ENCODE peak calls at places on chromosomes 3 and 15, in four cellular contexts. L is SK-N-SH, W is WTC11, I is HepG2. K is an unnamed sample.

GRCh38 chr3:146577662-146578061 is 27.5 kb downstream of the PLSCR5 start:
- DNase-seq in L (peak), W (no peak), I (peak), K (peak)

GRCh38 chr3:14890470-14890869 is 56.9 kb upstream of the NR2C2 start:
- DNase-seq in L (no peak), W (no peak), I (no peak), K (no peak)

GRCh38 chr15:49370782-49371181 is 52.3 kb upstream of the FGF7 start:
- DNase-seq in L (no peak), W (no peak), I (no peak), K (no peak)

GRCh38 chr3:194166682-194167479 is 30.9 kb downstream of the HES1 start:
- DNase-seq in L (peak), W (no peak), I (no peak), K (peak)

GRCh38 chr3:188248036-188248561 is 94.1 kb downstream of the LPP start:
- DNase-seq in L (no peak), W (no peak), I (no peak), K (no peak)

GRCh38 chr3:60588806-60589205 is 662.4 kb downstream of the FHIT start:
- DNase-seq in L (no peak), W (no peak), I (no peak), K (no peak)

GRCh38 chr3:167729591-167729990 is 5.1 kb downstream of the PDCD10 start:
- DNase-seq in L (no peak), W (no peak), I (no peak), K (no peak)

GRCh38 chr15:100704281-100705055 is 102.1 kb downstream of the ASB7 start:
- DNase-seq in L (no peak), W (no peak), I (no peak), K (no peak)

GRCh38 chr15:75167588-75168076 is 34.0 kb upstream of the C15orf39 start:
- DNase-seq in L (no peak), W (no peak), I (no peak), K (peak)

GRCh38 chr3:110254591-110254990 is 817.0 kb upstream of the NECTIN3 start:
- DNase-seq in L (no peak), W (no peak), I (no peak), K (no peak)

GRCh38 chr3:73559730-73560129 is 65.0 kb downstream of the PDZRN3 start:
- DNase-seq in L (no peak), W (no peak), I (no peak), K (no peak)

GRCh38 chr3:37064747-37065146 is 71.4 kb downstream of the MLH1 start:
- DNase-seq in L (no peak), W (no peak), I (no peak), K (no peak)

GRCh38 chr3:105353485-105354161 is 13.1 kb upstream of the ALCAM start:
- DNase-seq in L (no peak), W (peak), I (no peak), K (no peak)

GRCh38 chr15:101167791-101168462 is 83.9 kb downstream of the CHSY1 start:
- DNase-seq in L (no peak), W (no peak), I (peak), K (peak)

GRCh38 chr3:55468251-55468650 is 18.9 kb downstream of the WNT5A start:
- DNase-seq in L (no peak), W (no peak), I (no peak), K (no peak)

GRCh38 chr15:23026218-23026617 is 13.2 kb downstream of the TUBGCP5 start:
- DNase-seq in L (no peak), W (no peak), I (no peak), K (no peak)

GRCh38 chr15:32901192-32901591 is 183.4 kb downstream of the GREM1 start:
- DNase-seq in L (no peak), W (no peak), I (no peak), K (no peak)

GRCh38 chr15:41233367-41233771 is 2.3 kb downstream of the CHP1 start:
- DNase-seq in L (no peak), W (no peak), I (peak), K (peak)

DNA sequence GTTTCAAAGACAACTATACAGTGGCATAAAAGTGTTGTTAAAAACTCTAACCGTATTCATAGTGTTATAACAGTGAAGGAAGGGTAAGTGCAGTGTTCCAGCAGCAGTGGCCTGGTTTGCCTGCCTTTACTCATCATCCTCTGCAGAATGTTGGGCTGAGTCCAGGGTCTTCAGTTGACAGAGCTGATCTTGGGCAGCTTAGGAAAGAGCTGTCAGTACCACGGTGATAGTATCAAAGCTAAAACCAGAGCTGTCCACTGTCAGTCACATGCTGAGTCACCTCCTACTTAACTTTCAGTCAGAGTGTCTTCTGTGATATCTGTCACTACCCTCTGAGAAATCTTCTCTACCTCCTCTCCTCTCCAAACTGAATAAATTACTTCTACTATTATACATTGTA is 241.9 kb downstream of the ZIC1 start:
- DNase-seq in L (no peak), W (no peak), I (no peak), K (no peak)
- TF ChIP-seq FOXJ3 in L (no peak), W (no peak), I (no peak), K (no peak)

DNA sequence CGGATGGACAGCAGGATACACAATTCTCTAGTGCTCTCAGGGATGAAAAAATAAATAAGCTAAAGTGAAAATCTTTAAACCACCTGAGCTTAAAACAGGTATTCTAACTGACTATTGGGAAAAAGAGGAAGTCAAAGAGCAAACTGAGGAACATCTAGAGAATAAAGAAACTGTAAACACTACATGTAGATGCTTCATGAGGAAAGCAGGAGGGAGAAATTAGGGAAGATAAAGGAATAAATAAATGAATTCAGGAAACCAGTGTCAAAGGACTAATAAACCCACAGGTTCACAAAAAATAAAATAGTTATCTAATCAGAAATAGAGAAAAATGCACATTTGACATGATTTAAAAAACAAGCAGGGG is 525 bp upstream of the MCCC1 start:
- DNase-seq in L (no peak), W (no peak), I (no peak), K (no peak)
- TF ChIP-seq FOXJ3 in L (no peak), W (no peak), I (no peak), K (no peak)

GRCh38 chr3:124887177-124887995 is at the start of gene ITGB5:
- DNase-seq in L (peak), W (peak), I (peak), K (peak)
- TF ChIP-seq FOXJ3 in L (no peak), W (no peak), I (no peak), K (no peak)

GRCh38 chr3:43015572-43016512 is 36.7 kb downstream of the GASK1A start:
- DNase-seq in L (no peak), W (no peak), I (no peak), K (no peak)
- TF ChIP-seq FOXJ3 in L (no peak), W (no peak), I (no peak), K (no peak)

GRCh38 chr3:148219995-148220394 is 477.7 kb upstream of the AGTR1 start:
- DNase-seq in L (no peak), W (no peak), I (no peak), K (no peak)
- TF ChIP-seq FOXJ3 in L (no peak), W (no peak), I (no peak), K (no peak)

DNA sequence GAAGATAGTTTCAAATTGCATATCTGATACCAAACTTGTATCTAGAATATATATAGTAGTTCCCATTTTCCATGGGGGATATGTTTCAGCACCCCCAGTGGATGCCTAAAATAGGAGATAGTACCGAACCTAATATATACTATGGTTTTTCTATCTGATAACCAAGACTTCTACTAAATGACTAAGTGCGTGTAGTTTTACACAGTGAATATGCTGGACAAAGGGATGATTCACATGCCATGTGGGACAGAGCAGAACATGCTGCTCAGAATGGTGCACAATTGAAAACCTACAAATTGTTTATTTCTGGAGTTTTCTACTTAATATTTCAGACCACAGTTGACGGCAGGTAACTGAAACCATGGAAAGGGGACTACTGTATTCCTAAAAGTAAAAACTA is 73.4 kb upstream of the TP63 start:
- DNase-seq in L (no peak), W (no peak), I (no peak), K (no peak)
- TF ChIP-seq FOXJ3 in L (no peak), W (no peak), I (no peak), K (no peak)

GRCh38 chr3:124938896-124939295 is 4.3 kb upstream of the MUC13 start:
- DNase-seq in L (no peak), W (no peak), I (no peak), K (no peak)
- TF ChIP-seq FOXJ3 in L (no peak), W (no peak), I (no peak), K (no peak)

GRCh38 chr15:98160236-98160635 is 199.7 kb downstream of the ARRDC4 start:
- DNase-seq in L (no peak), W (no peak), I (no peak), K (no peak)
- TF ChIP-seq FOXJ3 in L (no peak), W (no peak), I (no peak), K (no peak)